ENCODE peak calls at places on chromosomes 6 and 20, in nine cellular contexts. L is GM23248, U is OCI-LY7, M is neural progenitor cell, I is HCT116, R is hepatocyte, B is PC-3, C is SK-N-SH, X is MM.1S. Z is an unnamed sample. For H3K4me1, the result is how much of the 10 kb centered on the place peaks cover.

GRCh38 chr20:21102691-21103311 is 3.4 kb downstream of the LINC00237 start:
- DNase-seq in L (peak), U (peak), M (peak), I (no peak), R (peak), B (no peak), C (peak), X (no peak), Z (peak)

GRCh38 chr20:10795286-10796026 is 121.7 kb upstream of the JAG1 start:
- DNase-seq in L (no peak), U (no peak), M (no peak), I (no peak), R (no peak), B (no peak), C (no peak), X (no peak), Z (no peak)

GRCh38 chr20:18983796-18984195 is 170.2 kb downstream of the SCP2D1 start:
- DNase-seq in L (no peak), U (no peak), M (no peak), I (no peak), R (no peak), B (peak), C (no peak), X (no peak), Z (no peak)

GRCh38 chr6:33634203-33634727 is 13.1 kb downstream of the ITPR3 start:
- DNase-seq in L (peak), U (no peak), M (peak), I (no peak), R (peak), B (no peak), C (peak), X (no peak), Z (no peak)

GRCh38 chr6:87822011-87822410 is 120.0 kb upstream of the AKIRIN2 start:
- DNase-seq in L (no peak), U (no peak), M (no peak), I (no peak), R (no peak), B (no peak), C (no peak), X (no peak), Z (no peak)

GRCh38 chr6:2666906-2667575 is 83.7 kb downstream of the MYLK4 start:
- DNase-seq in L (no peak), U (no peak), M (no peak), I (no peak), R (no peak), B (no peak), C (no peak), X (no peak), Z (no peak)

GRCh38 chr6:27558028-27558724 is 85.3 kb upstream of the ZNF184 start:
- DNase-seq in L (no peak), U (no peak), M (no peak), I (no peak), R (no peak), B (no peak), C (no peak), X (no peak), Z (peak)

GRCh38 chr6:82589509-82590206 is 226.0 kb downstream of the TPBG start:
- DNase-seq in L (peak), U (peak), M (peak), I (peak), R (peak), B (peak), C (peak), X (peak), Z (peak)

GRCh38 chr6:110814488-110815259 is 595 bp downstream of the CDK19 start:
- DNase-seq in L (peak), U (peak), M (peak), I (no peak), R (peak), B (peak), C (peak), X (peak), Z (peak)

GRCh38 chr6:110813338-110813737 is 1.9 kb downstream of the CDK19 start:
- DNase-seq in L (no peak), U (no peak), M (no peak), I (no peak), R (no peak), B (no peak), C (no peak), X (no peak), Z (no peak)

GRCh38 chr6:110812719-110813118 is 2.5 kb downstream of the CDK19 start:
- DNase-seq in L (no peak), U (no peak), M (no peak), I (no peak), R (no peak), B (no peak), C (no peak), X (no peak), Z (no peak)

GRCh38 chr6:110815260-110816109 is at the start of gene CDK19:
- DNase-seq in L (peak), U (peak), M (peak), I (peak), R (peak), B (peak), C (peak), X (peak), Z (peak)

GRCh38 chr6:110813813-110814487 is 1.3 kb downstream of the CDK19 start:
- DNase-seq in L (no peak), U (peak), M (peak), I (no peak), R (peak), B (peak), C (peak), X (no peak), Z (peak)
- TF ChIP-seq EZH2phosphoT487 in L (no peak), U (no peak), M (no peak), I (no peak), R (no peak), B (no peak), C (no peak), X (no peak), Z (no peak)

DNA sequence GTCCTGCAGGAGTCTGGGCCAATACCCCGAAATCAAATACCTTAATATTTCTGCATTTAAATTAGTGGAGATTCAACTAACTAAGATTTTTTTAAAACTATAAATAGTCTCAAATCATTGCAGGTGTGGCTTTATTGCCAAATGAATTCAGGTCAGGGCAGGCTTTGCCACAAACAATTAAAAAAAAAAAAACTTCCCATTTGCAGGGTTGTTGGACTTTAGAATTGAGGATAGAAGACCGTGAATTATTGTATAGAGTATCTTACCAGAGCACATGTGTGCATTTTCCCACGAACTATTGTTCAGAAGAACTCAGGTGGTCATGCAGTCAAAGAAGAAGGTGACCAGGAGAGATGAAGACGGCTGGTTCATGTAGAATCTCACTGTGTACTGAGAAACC is 6.6 kb upstream of the PLEKHG1 start:
- DNase-seq in L (no peak), U (no peak), M (no peak), I (no peak), R (no peak), B (no peak), C (no peak), X (no peak), Z (no peak)
- H3K4me1 ChIP-seq in L (under half), U (under half), M (under half), I (under half), R (under half), B (under half), C (under half), X (under half), Z (under half)

DNA sequence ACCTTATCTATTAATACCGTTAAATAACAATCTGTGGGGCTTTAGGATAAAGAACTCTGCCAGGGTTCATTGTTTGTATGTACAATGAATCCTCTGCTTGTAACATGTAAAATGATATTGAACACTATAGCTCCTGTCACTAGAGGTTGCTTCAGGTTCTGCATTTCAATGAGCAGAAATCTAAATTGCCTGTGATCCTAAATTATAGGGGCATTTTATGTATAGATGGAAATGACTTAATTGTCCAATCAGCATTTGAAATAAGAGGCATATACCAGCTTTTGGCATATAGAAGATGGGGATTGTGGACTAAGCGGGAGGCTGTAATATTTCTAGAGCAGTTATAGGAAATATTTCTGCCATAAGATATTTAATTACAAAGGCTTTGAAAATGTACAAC is 2.0 kb downstream of the NCOA3 start:
- DNase-seq in L (peak), U (peak), M (no peak), I (no peak), R (no peak), B (peak), C (no peak), X (no peak), Z (no peak)
- H3K27ac ChIP-seq in L (peak), U (peak), M (no peak), I (no peak), R (no peak), B (no peak), C (peak), X (peak), Z (no peak)

GRCh38 chr20:50977066-50978045 is 18.7 kb downstream of the MOCS3 start:
- DNase-seq in L (no peak), U (no peak), M (peak), I (no peak), R (no peak), B (no peak), C (no peak), X (no peak), Z (no peak)
- TF ChIP-seq EZH2phosphoT487 in L (no peak), U (no peak), M (no peak), I (no peak), R (no peak), B (no peak), C (no peak), X (no peak), Z (no peak)

GRCh38 chr20:45781391-45781931 is 10.2 kb downstream of the WFDC3 start:
- DNase-seq in L (peak), U (no peak), M (no peak), I (peak), R (peak), B (peak), C (no peak), X (no peak), Z (no peak)
- H3K4me1 ChIP-seq in L (half or more), U (under half), M (under half), I (half or more), R (under half), B (half or more), C (under half), X (under half), Z (under half)

DNA sequence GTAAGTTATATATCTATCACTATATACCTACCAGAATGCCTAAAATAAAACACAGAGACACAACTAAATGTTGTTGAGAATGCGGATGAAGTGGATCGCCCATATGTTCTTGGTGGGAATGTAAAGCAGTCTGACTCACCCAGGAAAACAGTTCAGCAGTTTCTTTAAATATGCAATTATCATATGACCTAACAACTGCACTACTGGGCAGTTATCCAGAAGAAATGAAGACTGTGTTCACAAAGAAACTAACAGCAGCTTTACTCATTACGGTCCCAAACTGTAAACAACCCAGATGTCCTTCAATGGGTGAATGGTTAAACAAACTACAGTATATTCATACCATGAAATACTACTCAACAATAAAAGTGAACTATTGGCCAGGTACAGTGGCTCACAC is 14.3 kb upstream of the ZC3H12D start:
- DNase-seq in L (peak), U (no peak), M (no peak), I (no peak), R (peak), B (peak), C (no peak), X (no peak), Z (no peak)
- H3K27ac ChIP-seq in L (no peak), U (no peak), M (no peak), I (no peak), R (no peak), B (peak), C (no peak), X (no peak), Z (no peak)

GRCh38 chr20:47379433-47380150 is 23.1 kb upstream of the ZMYND8 start:
- DNase-seq in L (peak), U (no peak), M (no peak), I (no peak), R (peak), B (no peak), C (no peak), X (no peak), Z (no peak)

GRCh38 chr20:47377122-47377722 is 20.7 kb upstream of the ZMYND8 start:
- DNase-seq in L (no peak), U (no peak), M (no peak), I (no peak), R (no peak), B (no peak), C (no peak), X (no peak), Z (no peak)

GRCh38 chr20:47382746-47383145 is 26.2 kb upstream of the ZMYND8 start:
- DNase-seq in L (no peak), U (no peak), M (no peak), I (no peak), R (no peak), B (peak), C (no peak), X (no peak), Z (no peak)

DNA sequence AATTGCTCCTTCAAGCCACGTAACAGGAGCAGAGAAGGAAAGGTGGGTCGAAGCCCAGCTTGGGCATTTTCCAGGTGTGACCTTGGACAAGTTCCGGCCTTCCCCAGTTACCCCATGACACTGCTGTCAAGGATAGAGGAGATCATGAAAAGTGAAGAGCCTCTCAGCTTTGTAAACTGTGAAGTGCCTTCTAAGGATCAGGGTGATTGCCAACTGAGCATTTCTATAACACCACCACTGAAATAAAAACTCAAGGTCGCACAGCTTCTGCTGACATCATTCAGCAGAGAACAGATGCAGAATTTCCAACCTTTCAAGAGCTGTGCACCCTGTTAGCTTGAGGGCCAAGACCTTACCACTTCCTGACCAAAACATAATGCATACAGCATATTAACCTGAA is 24.0 kb upstream of the ZMYND8 start:
- DNase-seq in L (no peak), U (no peak), M (no peak), I (no peak), R (no peak), B (no peak), C (no peak), X (no peak), Z (no peak)
- TF ChIP-seq EZH2phosphoT487 in L (no peak), U (no peak), M (no peak), I (no peak), R (no peak), B (no peak), C (no peak), X (no peak), Z (no peak)

DNA sequence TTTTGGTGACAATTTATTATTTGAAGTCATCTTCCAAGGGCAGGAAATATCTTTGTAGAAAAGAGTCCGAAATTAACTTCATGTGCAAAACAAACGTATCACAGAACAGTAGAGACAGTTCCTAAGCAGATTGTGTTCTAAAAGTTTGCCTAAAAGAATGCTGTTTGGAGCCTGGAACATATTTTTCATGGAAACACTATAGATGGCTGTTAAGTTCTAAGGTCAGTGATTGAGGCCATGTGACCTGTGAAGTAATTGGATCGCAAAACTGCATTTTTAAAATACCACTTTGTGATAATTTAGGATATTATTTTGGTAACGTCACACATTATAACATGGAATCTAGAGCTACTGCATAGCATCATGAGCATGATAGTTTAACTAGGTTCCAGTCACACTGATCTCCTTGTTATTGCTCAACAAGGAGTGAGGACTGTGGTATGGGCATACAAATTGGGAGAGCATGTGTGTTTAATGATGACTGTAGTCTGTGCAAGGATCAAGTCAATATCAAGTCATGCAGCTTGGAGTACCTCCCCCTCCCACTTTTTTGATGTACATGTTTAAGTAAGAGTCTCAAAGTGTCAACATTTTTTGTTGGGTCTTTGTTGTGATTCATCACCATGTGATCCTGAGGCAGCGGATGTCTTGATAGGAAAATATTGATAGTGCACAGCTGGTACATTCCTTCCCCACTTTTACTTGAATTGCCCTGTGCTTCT is 609.3 kb upstream of the CITED2 start:
- DNase-seq in L (peak), U (no peak), M (no peak), I (no peak), R (no peak), B (peak), C (no peak), X (no peak), Z (no peak)
- H3K4me1 ChIP-seq in L (under half), U (under half), M (under half), I (under half), R (under half), B (under half), C (under half), X (under half), Z (under half)

GRCh38 chr20:57471496-57472210 is 53.3 kb downstream of the CTCFL start:
- DNase-seq in L (no peak), U (no peak), M (no peak), I (no peak), R (no peak), B (no peak), C (no peak), X (no peak), Z (no peak)
- H3K27ac ChIP-seq in L (no peak), U (peak), M (no peak), I (no peak), R (no peak), B (no peak), C (no peak), X (no peak), Z (no peak)

Z was measured in GM23338.